ENCODE peak calls at places on chromosome 4, in seven cellular contexts. D is cardiac muscle cell; K is right cardiac atrium; C is right lobe of liver; R is body of pancreas; S is AG04450; N is naive thymus-derived CD4-positive, alpha-beta T cell. X is an unnamed sample.

GRCh38 chr4:176222149-176222548 is 26.8 kb upstream of the SPATA4 start:
- DNase-seq in D (no peak), K (no peak), C (no peak), R (no peak), S (no peak), N (no peak), X (no peak)

GRCh38 chr4:54227261-54228063 is 1.6 kb upstream of the PDGFRA start:
- DNase-seq in D (peak; percentile 79), K (no peak), C (peak; percentile 33), R (peak; percentile 8), S (no peak), N (no peak), X (peak; percentile 58)

GRCh38 chr4:2462218-2462991 is 6.5 kb upstream of the RNF4 start:
- DNase-seq in D (peak; percentile 80), K (peak; percentile 65), C (peak; percentile 78), R (peak; percentile 81), S (peak; percentile 27), N (peak; percentile 69), X (peak; percentile 69)

GRCh38 chr4:139943277-139943676 is 210.7 kb downstream of the MAML3 start:
- DNase-seq in D (peak; percentile 31), K (no peak), C (no peak), R (no peak), S (no peak), N (no peak), X (no peak)

GRCh38 chr4:135186002-135186401 is 984.4 kb upstream of the PABPC4L start:
- DNase-seq in D (no peak), K (no peak), C (no peak), R (no peak), S (no peak), N (no peak), X (no peak)

GRCh38 chr4:38563703-38564490 is 100.1 kb upstream of the KLF3 start:
- DNase-seq in D (no peak), K (no peak), C (no peak), R (no peak), S (no peak), N (no peak), X (no peak)

GRCh38 chr4:21768349-21769310 is 179.9 kb downstream of the KCNIP4 start:
- DNase-seq in D (peak; percentile 73), K (no peak), C (no peak), R (no peak), S (no peak), N (no peak), X (no peak)

GRCh38 chr4:156223985-156224384 is 270.3 kb upstream of the CTSO start:
- DNase-seq in D (no peak), K (no peak), C (no peak), R (no peak), S (no peak), N (no peak), X (no peak)

GRCh38 chr4:23033796-23034195 is 341.1 kb downstream of the GBA3 start:
- DNase-seq in D (no peak), K (no peak), C (no peak), R (no peak), S (no peak), N (no peak), X (no peak)

GRCh38 chr4:185716008-185716976 is 95.7 kb downstream of the SORBS2 start:
- DNase-seq in D (no peak), K (peak; percentile 25), C (no peak), R (peak; percentile 76), S (no peak), N (no peak), X (no peak)

GRCh38 chr4:6694177-6694901 is 661 bp downstream of the S100P start:
- DNase-seq in D (no peak), K (no peak), C (no peak), R (no peak), S (no peak), N (peak; percentile 36), X (no peak)

GRCh38 chr4:142781114-142781513 is 65.0 kb downstream of the INPP4B start:
- DNase-seq in D (no peak), K (no peak), C (no peak), R (no peak), S (no peak), N (no peak), X (no peak)

GRCh38 chr4:127783971-127784519 is 1.9 kb downstream of the HSPA4L start:
- DNase-seq in D (no peak), K (no peak), C (no peak), R (no peak), S (no peak), N (no peak), X (no peak)

GRCh38 chr4:185912779-185913178 is 100.8 kb upstream of the SORBS2 start:
- DNase-seq in D (no peak), K (no peak), C (no peak), R (no peak), S (no peak), N (no peak), X (no peak)

DNA sequence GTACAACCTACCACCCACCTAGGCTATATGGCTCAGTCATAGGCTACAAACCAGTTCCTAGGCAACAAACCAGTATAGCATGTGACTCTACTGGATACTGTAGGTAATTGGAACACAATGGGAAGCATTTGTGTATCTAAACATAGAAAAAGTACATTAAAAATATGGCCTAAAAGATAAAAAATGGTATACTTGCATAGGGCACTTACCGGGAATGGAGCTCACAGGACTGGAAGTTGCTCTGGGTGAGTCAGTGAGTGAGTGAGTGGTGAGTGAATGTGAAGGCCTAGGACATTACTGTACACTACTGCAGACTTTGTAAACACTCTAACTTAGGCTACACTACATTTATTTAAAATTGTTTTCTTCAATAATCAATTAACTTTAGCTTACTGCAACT is 139.2 kb upstream of the RBPJ start:
- DNase-seq in D (no peak), K (no peak), C (no peak), R (no peak), S (no peak), N (no peak), X (no peak)
- H3K27ac ChIP-seq in D (no peak overlapping the region), K (no peak overlapping the region), C (no peak overlapping the region), R (no peak overlapping the region), S (peak overlapping the region; percentile 47), N (no peak overlapping the region), X (no peak overlapping the region)

GRCh38 chr4:58188313-58188712 is 1078.1 kb upstream of the IGFBP7 start:
- DNase-seq in D (no peak), K (no peak), C (no peak), R (no peak), S (no peak), N (no peak), X (no peak)

GRCh38 chr4:58192217-58192616 is 1082.0 kb upstream of the IGFBP7 start:
- DNase-seq in D (no peak), K (no peak), C (no peak), R (no peak), S (no peak), N (no peak), X (no peak)

GRCh38 chr4:58191086-58191485 is 1080.9 kb upstream of the IGFBP7 start:
- DNase-seq in D (no peak), K (no peak), C (no peak), R (no peak), S (no peak), N (no peak), X (no peak)
- H3K9me3 ChIP-seq in D (no peaks in the 10 kb centered on the region), K (no peaks in the 10 kb centered on the region), C (no peaks in the 10 kb centered on the region), R (no peaks in the 10 kb centered on the region), S (peaks cover 16% of the 10 kb centered on the region), N (no peaks in the 10 kb centered on the region), X (no peaks in the 10 kb centered on the region)

DNA sequence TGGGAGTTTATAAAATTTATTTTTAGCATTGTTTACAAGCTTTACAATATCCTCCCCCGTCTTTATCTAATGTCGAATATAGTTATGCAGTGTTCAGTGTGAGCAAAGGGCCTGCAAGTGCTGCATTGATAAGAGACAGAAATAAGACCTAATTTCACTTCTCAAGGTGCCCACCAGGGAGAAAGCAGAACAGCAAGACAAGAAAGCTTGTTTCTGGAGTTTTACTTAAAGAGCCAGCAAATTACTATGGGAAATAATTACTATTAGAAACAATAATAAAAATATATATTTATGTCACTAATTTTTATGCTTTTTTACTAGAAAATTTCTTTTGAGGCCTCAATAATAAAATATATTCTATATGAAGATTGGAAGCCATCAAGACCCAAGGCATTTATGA is 2677.7 kb downstream of the ARAP2 start:
- DNase-seq in D (peak; percentile 0), K (no peak), C (no peak), R (no peak), S (no peak), N (no peak), X (no peak)
- H3K4me3 ChIP-seq in D (no peak overlapping the region), K (no peak overlapping the region), C (no peak overlapping the region), R (no peak overlapping the region), S (no peak overlapping the region), N (no peak overlapping the region), X (no peak overlapping the region)

DNA sequence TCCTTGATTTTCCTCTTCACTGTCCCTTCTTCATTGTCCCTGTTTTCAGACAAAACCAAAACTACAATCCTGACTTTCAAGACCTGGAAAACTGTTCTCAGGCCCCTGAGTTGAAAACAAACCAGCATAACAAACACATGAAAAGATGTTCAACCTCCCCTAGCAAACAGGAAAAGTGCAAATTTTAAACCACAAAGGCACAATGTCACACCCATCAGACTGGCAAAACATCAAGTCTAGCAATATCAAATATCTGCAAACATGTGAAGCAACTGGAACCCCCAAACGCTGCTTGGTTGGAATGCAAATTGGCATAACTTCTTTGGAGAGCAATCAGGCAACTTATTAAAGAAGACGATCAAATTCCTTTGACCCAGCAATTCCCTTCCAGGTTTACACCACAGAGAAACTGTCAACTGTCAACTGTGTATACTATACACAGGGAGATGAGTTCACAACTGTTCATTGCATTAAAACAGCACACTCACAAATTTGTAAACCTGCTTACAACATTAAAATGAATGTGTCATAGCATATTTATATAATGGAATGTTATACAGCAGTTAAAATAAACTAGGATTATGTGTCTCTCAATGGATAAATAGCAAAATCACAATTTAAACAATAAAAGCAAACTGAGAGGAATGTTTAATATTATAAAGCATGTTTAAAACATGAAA is 7.0 kb downstream of the USP46 start:
- DNase-seq in D (no peak), K (no peak), C (no peak), R (no peak), S (no peak), N (no peak), X (no peak)
- H3K27ac ChIP-seq in D (no peak overlapping the region), K (no peak overlapping the region), C (no peak overlapping the region), R (no peak overlapping the region), S (no peak overlapping the region), N (no peak overlapping the region), X (no peak overlapping the region)